ENCODE peak calls at places on chromosomes 13 and 19, in six cellular contexts. One of them, this sample, is unnamed.

GRCh38 chr19:58364127-58364526 is 1.6 kb upstream of the ZNF497 start:
- DNase-seq in cardiac fibroblast: no peak
- DNase-seq in breast epithelium: no peak
- DNase-seq in heart left ventricle: no peak
- DNase-seq in B cell: no peak
- DNase-seq in tibial nerve: no peak
- DNase-seq in this sample: no peak

GRCh38 chr19:31759359-31759758 is 410.1 kb upstream of the TSHZ3 start:
- DNase-seq in cardiac fibroblast: no peak
- DNase-seq in tibial nerve: no peak
- DNase-seq in breast epithelium: no peak
- DNase-seq in B cell: no peak
- DNase-seq in heart left ventricle: no peak
- DNase-seq in this sample: no peak

GRCh38 chr13:109036091-109036490 is 406.7 kb downstream of the MYO16 start:
- DNase-seq in tibial nerve: peak
- DNase-seq in heart left ventricle: no peak
- DNase-seq in B cell: no peak
- DNase-seq in breast epithelium: no peak
- DNase-seq in cardiac fibroblast: no peak
- DNase-seq in this sample: no peak

GRCh38 chr19:10991521-10992081 is 30.8 kb downstream of the SMARCA4 start:
- DNase-seq in tibial nerve: no peak
- DNase-seq in breast epithelium: no peak
- DNase-seq in cardiac fibroblast: no peak
- DNase-seq in heart left ventricle: no peak
- DNase-seq in B cell: no peak
- DNase-seq in this sample: no peak

GRCh38 chr19:22595918-22596341 is 38.2 kb upstream of the ZNF492 start:
- DNase-seq in cardiac fibroblast: no peak
- DNase-seq in breast epithelium: no peak
- DNase-seq in heart left ventricle: peak
- DNase-seq in B cell: no peak
- DNase-seq in tibial nerve: peak
- DNase-seq in this sample: no peak

GRCh38 chr13:50208826-50209335 is 193.6 kb downstream of the KCNRG start:
- DNase-seq in cardiac fibroblast: peak
- DNase-seq in heart left ventricle: peak
- DNase-seq in breast epithelium: peak
- DNase-seq in B cell: peak
- DNase-seq in tibial nerve: peak
- DNase-seq in this sample: no peak

GRCh38 chr13:47594833-47595232 is 406.2 kb downstream of the SUCLA2 start:
- DNase-seq in cardiac fibroblast: peak
- DNase-seq in heart left ventricle: no peak
- DNase-seq in breast epithelium: no peak
- DNase-seq in B cell: no peak
- DNase-seq in tibial nerve: no peak
- DNase-seq in this sample: no peak

GRCh38 chr13:50635504-50635903 is 208.0 kb downstream of the DLEU7 start:
- DNase-seq in breast epithelium: no peak
- DNase-seq in cardiac fibroblast: peak
- DNase-seq in B cell: peak
- DNase-seq in tibial nerve: peak
- DNase-seq in heart left ventricle: peak
- DNase-seq in this sample: no peak

GRCh38 chr13:40096357-40096911 is 441.0 kb downstream of the COG6 start:
- DNase-seq in tibial nerve: no peak
- DNase-seq in B cell: no peak
- DNase-seq in breast epithelium: no peak
- DNase-seq in cardiac fibroblast: no peak
- DNase-seq in heart left ventricle: no peak
- DNase-seq in this sample: no peak

GRCh38 chr13:80605007-80605406 is 264.1 kb upstream of the SPRY2 start:
- DNase-seq in tibial nerve: no peak
- DNase-seq in cardiac fibroblast: no peak
- DNase-seq in breast epithelium: no peak
- DNase-seq in B cell: no peak
- DNase-seq in heart left ventricle: no peak
- DNase-seq in this sample: no peak

GRCh38 chr13:90498096-90498495 is 849.4 kb upstream of the MIR17HG start:
- DNase-seq in tibial nerve: no peak
- DNase-seq in B cell: no peak
- DNase-seq in breast epithelium: no peak
- DNase-seq in heart left ventricle: no peak
- DNase-seq in cardiac fibroblast: peak
- DNase-seq in this sample: no peak

GRCh38 chr19:8321760-8322637 is 703 bp downstream of the RPS28 start:
- DNase-seq in tibial nerve: no peak
- DNase-seq in heart left ventricle: no peak
- DNase-seq in cardiac fibroblast: peak
- DNase-seq in B cell: no peak
- DNase-seq in breast epithelium: no peak
- DNase-seq in this sample: no peak

GRCh38 chr19:13152356-13152853 is 2.2 kb downstream of the IER2 start:
- DNase-seq in B cell: no peak
- DNase-seq in breast epithelium: no peak
- DNase-seq in tibial nerve: peak
- DNase-seq in heart left ventricle: no peak
- DNase-seq in cardiac fibroblast: no peak
- DNase-seq in this sample: no peak

GRCh38 chr13:34747507-34747906 is 194.6 kb upstream of the NBEA start:
- DNase-seq in breast epithelium: no peak
- DNase-seq in B cell: no peak
- DNase-seq in cardiac fibroblast: no peak
- DNase-seq in tibial nerve: no peak
- DNase-seq in heart left ventricle: no peak
- DNase-seq in this sample: no peak

GRCh38 chr13:50670847-50671542 is 172.5 kb downstream of the DLEU7 start:
- DNase-seq in B cell: no peak
- DNase-seq in heart left ventricle: no peak
- DNase-seq in breast epithelium: no peak
- DNase-seq in cardiac fibroblast: no peak
- DNase-seq in tibial nerve: no peak
- DNase-seq in this sample: no peak

GRCh38 chr19:1266116-1266817 is 2.9 kb upstream of the CIRBP start:
- DNase-seq in heart left ventricle: peak
- DNase-seq in cardiac fibroblast: peak
- DNase-seq in B cell: peak
- DNase-seq in tibial nerve: no peak
- DNase-seq in breast epithelium: peak
- DNase-seq in this sample: peak

GRCh38 chr13:102255409-102255808 is 146.4 kb downstream of the FGF14 start:
- DNase-seq in tibial nerve: no peak
- DNase-seq in breast epithelium: no peak
- DNase-seq in heart left ventricle: no peak
- DNase-seq in cardiac fibroblast: no peak
- DNase-seq in B cell: no peak
- DNase-seq in this sample: no peak

GRCh38 chr13:27712421-27712820 is 79.9 kb upstream of the GSX1 start:
- DNase-seq in heart left ventricle: no peak
- DNase-seq in tibial nerve: peak
- DNase-seq in breast epithelium: no peak
- DNase-seq in B cell: no peak
- DNase-seq in cardiac fibroblast: peak
- DNase-seq in this sample: no peak

GRCh38 chr13:107531180-107531579 is 684.2 kb downstream of the LIG4 start:
- DNase-seq in breast epithelium: no peak
- DNase-seq in cardiac fibroblast: no peak
- DNase-seq in heart left ventricle: no peak
- DNase-seq in B cell: no peak
- DNase-seq in tibial nerve: no peak
- DNase-seq in this sample: no peak

GRCh38 chr13:39571502-39572092 is 31.4 kb downstream of the LHFPL6 start:
- DNase-seq in breast epithelium: no peak
- DNase-seq in cardiac fibroblast: no peak
- DNase-seq in B cell: no peak
- DNase-seq in tibial nerve: no peak
- DNase-seq in heart left ventricle: peak
- DNase-seq in this sample: no peak

GRCh38 chr13:42816538-42816937 is 35.2 kb downstream of the FAM216B start:
- DNase-seq in B cell: no peak
- DNase-seq in cardiac fibroblast: peak
- DNase-seq in tibial nerve: no peak
- DNase-seq in breast epithelium: no peak
- DNase-seq in heart left ventricle: no peak
- DNase-seq in this sample: no peak

GRCh38 chr13:42815686-42816085 is 34.3 kb downstream of the FAM216B start:
- DNase-seq in heart left ventricle: no peak
- DNase-seq in breast epithelium: no peak
- DNase-seq in B cell: no peak
- DNase-seq in tibial nerve: no peak
- DNase-seq in cardiac fibroblast: peak
- DNase-seq in this sample: no peak

GRCh38 chr13:42808572-42808971 is 27.2 kb downstream of the FAM216B start:
- DNase-seq in breast epithelium: no peak
- DNase-seq in tibial nerve: no peak
- DNase-seq in cardiac fibroblast: no peak
- DNase-seq in heart left ventricle: no peak
- DNase-seq in B cell: no peak
- DNase-seq in this sample: no peak

GRCh38 chr13:42814868-42815267 is 33.5 kb downstream of the FAM216B start:
- DNase-seq in cardiac fibroblast: peak
- DNase-seq in breast epithelium: no peak
- DNase-seq in heart left ventricle: no peak
- DNase-seq in tibial nerve: no peak
- DNase-seq in B cell: no peak
- DNase-seq in this sample: no peak

GRCh38 chr13:42812311-42812710 is 30.9 kb downstream of the FAM216B start:
- DNase-seq in cardiac fibroblast: peak
- DNase-seq in heart left ventricle: no peak
- DNase-seq in breast epithelium: no peak
- DNase-seq in tibial nerve: no peak
- DNase-seq in B cell: no peak
- DNase-seq in this sample: no peak
- TF ChIP-seq CTCF in cardiac fibroblast: no peak
- TF ChIP-seq CTCF in heart left ventricle: no peak
- TF ChIP-seq CTCF in breast epithelium: no peak
- TF ChIP-seq CTCF in tibial nerve: no peak
- TF ChIP-seq CTCF in B cell: no peak
- TF ChIP-seq CTCF in this sample: no peak

DNA sequence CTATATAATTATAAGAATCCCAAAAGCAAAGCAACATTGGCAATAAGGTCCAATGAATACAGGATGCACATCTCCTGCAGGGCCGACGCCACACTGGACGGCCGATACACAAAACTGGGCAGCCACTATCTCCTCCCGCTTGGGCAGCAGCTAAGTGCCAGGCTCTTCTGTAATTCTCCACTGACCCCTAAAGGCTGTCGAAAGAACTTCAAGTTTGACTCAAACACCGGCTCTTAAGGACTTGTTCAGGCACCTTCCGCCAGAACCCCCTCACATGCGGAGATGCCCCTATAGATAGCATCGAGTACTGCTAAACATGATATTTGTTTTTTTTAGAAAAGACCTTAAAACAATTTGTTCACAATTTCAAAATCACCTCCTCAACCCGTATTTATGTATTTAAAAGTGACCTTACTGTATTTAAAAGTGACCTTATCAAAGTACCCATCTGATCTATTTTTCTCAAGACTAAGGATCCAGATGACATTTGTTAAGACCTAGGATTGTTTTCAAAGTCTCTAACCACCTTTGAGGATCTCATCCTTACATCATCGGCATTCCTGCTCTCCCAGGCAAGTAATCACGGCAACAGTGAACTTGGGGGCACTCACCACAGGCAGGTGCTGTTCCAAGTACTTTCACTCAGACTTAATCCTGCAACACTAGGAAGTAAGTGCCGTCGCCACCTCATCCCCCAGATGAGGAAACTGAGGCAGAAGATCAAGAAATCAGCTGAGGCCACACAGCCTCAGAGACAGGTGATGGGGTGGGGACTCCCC is 77.8 kb downstream of the TUBGCP3 start:
- DNase-seq in tibial nerve: no peak
- DNase-seq in B cell: no peak
- DNase-seq in heart left ventricle: no peak
- DNase-seq in breast epithelium: no peak
- DNase-seq in cardiac fibroblast: peak
- DNase-seq in this sample: no peak
- TF ChIP-seq CTCF in tibial nerve: peak
- TF ChIP-seq CTCF in B cell: peak
- TF ChIP-seq CTCF in heart left ventricle: peak
- TF ChIP-seq CTCF in breast epithelium: no peak
- TF ChIP-seq CTCF in cardiac fibroblast: peak
- TF ChIP-seq CTCF in this sample: peak

DNA sequence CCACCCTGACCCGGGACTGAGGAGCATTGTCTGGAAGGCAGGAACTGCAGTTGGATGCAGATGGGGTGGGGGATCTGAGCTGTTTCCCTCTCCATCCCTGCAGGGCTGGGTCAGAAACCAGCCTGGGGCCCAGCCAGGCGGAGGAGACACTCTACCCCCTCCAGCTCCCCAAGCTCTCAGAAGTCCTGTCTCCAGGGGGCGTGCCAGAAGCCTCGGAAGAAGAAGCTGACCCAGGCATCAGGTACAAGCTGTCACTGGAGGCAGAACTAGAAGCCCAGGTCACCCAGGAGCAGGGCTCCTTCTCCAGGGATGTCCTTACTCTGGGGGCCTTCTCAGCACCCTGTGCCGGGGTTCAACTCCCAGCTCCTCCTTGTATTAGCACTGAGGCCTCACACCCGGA is 15.5 kb downstream of the SIX5 start:
- DNase-seq in tibial nerve: no peak
- DNase-seq in breast epithelium: no peak
- DNase-seq in B cell: no peak
- DNase-seq in cardiac fibroblast: no peak
- DNase-seq in heart left ventricle: no peak
- DNase-seq in this sample: no peak
- TF ChIP-seq CTCF in tibial nerve: no peak
- TF ChIP-seq CTCF in breast epithelium: no peak
- TF ChIP-seq CTCF in B cell: no peak
- TF ChIP-seq CTCF in cardiac fibroblast: no peak
- TF ChIP-seq CTCF in heart left ventricle: no peak
- TF ChIP-seq CTCF in this sample: no peak

DNA sequence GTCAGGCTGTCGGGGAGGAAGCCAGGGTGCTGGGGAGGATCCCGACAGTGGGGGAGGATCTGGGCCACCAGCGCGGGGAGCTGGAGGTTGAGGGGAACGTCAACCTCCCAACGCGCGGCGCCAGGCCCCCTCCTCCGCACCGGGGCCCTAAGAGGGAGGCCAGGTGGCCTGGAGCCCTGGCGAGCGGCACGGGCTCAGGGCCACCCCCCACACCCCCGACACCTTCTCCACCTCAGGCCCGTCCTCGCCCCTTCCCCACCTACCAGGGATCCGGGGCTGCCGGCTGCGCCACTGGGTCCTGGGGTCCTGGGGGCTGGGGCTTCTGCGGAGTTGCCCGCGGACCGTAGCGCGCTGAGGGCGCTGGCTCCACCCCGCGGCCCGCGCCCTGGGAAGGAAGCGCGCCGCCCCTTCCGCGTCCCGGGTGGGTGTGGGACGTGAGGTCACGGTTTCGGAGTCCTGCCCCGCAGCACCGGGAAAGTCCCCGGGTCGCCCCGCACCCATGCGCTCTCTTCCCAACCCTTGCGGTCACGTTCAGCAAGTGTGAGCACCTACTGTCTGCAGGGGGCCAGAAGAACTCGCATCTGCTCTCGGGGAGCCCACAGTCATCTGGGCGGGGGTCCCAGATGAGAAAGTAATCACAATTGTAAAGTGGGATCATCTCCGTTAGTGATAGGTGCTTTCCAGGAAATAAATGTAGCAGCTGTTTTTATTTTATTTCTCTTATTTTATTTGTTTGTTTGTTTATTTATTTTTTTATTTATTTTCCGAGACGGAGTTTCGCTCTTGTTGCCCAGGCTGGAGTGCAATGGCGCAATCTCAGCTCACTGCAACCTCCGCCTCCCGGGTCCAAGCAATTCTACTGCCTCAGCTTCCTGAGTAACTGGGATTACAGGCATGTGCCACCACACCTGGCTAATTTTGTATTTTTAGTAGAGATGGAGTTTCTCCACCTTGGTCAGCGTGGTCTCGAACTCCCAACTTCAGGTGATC is at the start of gene TICAM1:
- DNase-seq in tibial nerve: peak
- DNase-seq in cardiac fibroblast: peak
- DNase-seq in B cell: peak
- DNase-seq in breast epithelium: peak
- DNase-seq in heart left ventricle: peak
- DNase-seq in this sample: no peak
- TF ChIP-seq CTCF in tibial nerve: no peak
- TF ChIP-seq CTCF in cardiac fibroblast: peak
- TF ChIP-seq CTCF in B cell: no peak
- TF ChIP-seq CTCF in breast epithelium: no peak
- TF ChIP-seq CTCF in heart left ventricle: no peak
- TF ChIP-seq CTCF in this sample: no peak